ENCODE peak calls at places on chromosome 5, in ten cellular contexts. F is endothelial cell; V is hippocampal formation; Q is EL; I is HCT116; K is lower leg skin; S is M059J; N is aorta; T is activated CD8-positive, alpha-beta memory T cell treated with anti-CD3 and anti-CD28 coated beads for 24 hours; G is T follicular helper cell. M is an unnamed sample.

GRCh38 chr5:124560370-124560769 is 186.1 kb downstream of the ZNF608 start:
- DNase-seq in F (no peak), V (no peak), Q (no peak), I (no peak), K (no peak), S (no peak), N (no peak), T (no peak), G (no peak), M (no peak)

GRCh38 chr5:83653669-83654068 is 67.0 kb downstream of the HAPLN1 start:
- DNase-seq in F (no peak), V (no peak), Q (no peak), I (no peak), K (no peak), S (no peak), N (no peak), T (no peak), G (no peak), M (no peak)

GRCh38 chr5:82885657-82886389 is 191.4 kb downstream of the TMEM167A start:
- DNase-seq in F (no peak), V (no peak), Q (peak), I (no peak), K (no peak), S (peak), N (no peak), T (no peak), G (no peak), M (peak)

GRCh38 chr5:119022017-119022745 is 33.8 kb upstream of the DTWD2 start:
- DNase-seq in F (no peak), V (peak), Q (peak), I (no peak), K (no peak), S (peak), N (no peak), T (no peak), G (no peak), M (peak)

GRCh38 chr5:518721-519120 is 5.5 kb downstream of the SLC9A3 start:
- DNase-seq in F (no peak), V (no peak), Q (no peak), I (no peak), K (no peak), S (peak), N (no peak), T (no peak), G (no peak), M (peak)

GRCh38 chr5:76450059-76450458 is 47.0 kb downstream of the IQGAP2 start:
- DNase-seq in F (no peak), V (no peak), Q (no peak), I (no peak), K (no peak), S (no peak), N (no peak), T (no peak), G (no peak), M (no peak)

GRCh38 chr5:89729623-89730390 is 679.7 kb downstream of the CETN3 start:
- DNase-seq in F (no peak), V (no peak), Q (no peak), I (peak), K (no peak), S (peak), N (no peak), T (no peak), G (no peak), M (peak)

GRCh38 chr5:42483472-42484154 is 60.4 kb downstream of the GHR start:
- DNase-seq in F (no peak), V (no peak), Q (no peak), I (no peak), K (no peak), S (no peak), N (no peak), T (no peak), G (no peak), M (no peak)

M was measured in Daoy.